ENCODE peak calls at places on chromosomes 11 and 22, in ten cellular contexts. J, R, L, W, U, F, G, H, E and S are unnamed samples.

GRCh38 chr11:33868646-33869461 is 23.0 kb downstream of the LMO2 start:
- DNase-seq in E (no peak), H (no peak), G (peak; percentile 21), F (no peak), U (no peak), L (peak; percentile 2), W (no peak), J (peak; percentile 30), R (no peak), S (no peak)

GRCh38 chr11:73186294-73186850 is 31.7 kb upstream of the P2RY2 start:
- DNase-seq in E (no peak), R (no peak), H (no peak), L (no peak), F (no peak), W (peak; percentile 97), G (no peak), J (peak; percentile 39), U (no peak), S (no peak)

GRCh38 chr11:62882428-62882742 is 1.7 kb downstream of the SLC3A2 start:
- DNase-seq in E (no peak), L (no peak), W (no peak), R (no peak), F (no peak), G (no peak), J (no peak), H (no peak), U (no peak), S (no peak)

GRCh38 chr11:20357150-20357549 is 6.4 kb upstream of the HTATIP2 start:
- DNase-seq in E (no peak), R (no peak), H (no peak), L (no peak), W (peak; percentile 20), F (no peak), J (no peak), U (no peak), G (no peak), S (no peak)

GRCh38 chr11:101442171-101442570 is 141.6 kb downstream of the TRPC6 start:
- DNase-seq in G (no peak), H (no peak), R (no peak), J (no peak), F (no peak), U (peak; percentile 85), E (no peak), W (no peak), L (peak; percentile 77), S (no peak)

GRCh38 chr11:74468058-74468457 is 709 bp upstream of the KCNE3 start:
- DNase-seq in W (no peak), F (no peak), R (no peak), J (no peak), E (no peak), L (no peak), G (no peak), U (no peak), H (no peak), S (no peak)

GRCh38 chr22:40247976-40248375 is 70.3 kb downstream of the TNRC6B start:
- DNase-seq in L (no peak), E (no peak), R (no peak), G (no peak), U (no peak), W (no peak), J (no peak), H (no peak), F (no peak), S (no peak)

GRCh38 chr11:85658180-85658579 is 6.7 kb downstream of the CREBZF start:
- DNase-seq in G (no peak), L (no peak), E (no peak), U (no peak), F (no peak), W (no peak), J (no peak), H (no peak), R (no peak), S (no peak)

GRCh38 chr11:105489431-105489830 is 120.4 kb upstream of the GRIA4 start:
- DNase-seq in R (no peak), W (no peak), L (peak; percentile 11), U (peak; percentile 39), E (no peak), J (no peak), H (no peak), G (no peak), F (peak; percentile 40), S (no peak)

GRCh38 chr22:46220921-46221320 is 29.2 kb downstream of the CDPF1 start:
- DNase-seq in L (peak; percentile 56), H (no peak), R (no peak), E (no peak), F (no peak), W (no peak), J (no peak), U (peak; percentile 32), G (no peak), S (no peak)

GRCh38 chr22:49068861-49069260 is 758.8 kb downstream of the BRD1 start:
- DNase-seq in W (no peak), U (no peak), J (no peak), F (no peak), R (no peak), L (no peak), H (no peak), G (no peak), E (no peak), S (no peak)

GRCh38 chr11:71251159-71251721 is 1.1 kb downstream of the SHANK2 start:
- DNase-seq in U (peak; percentile 14), E (no peak), G (peak; percentile 44), R (no peak), L (no peak), W (no peak), J (no peak), F (no peak), H (peak; percentile 19), S (no peak)

GRCh38 chr11:57402188-57403066 is 12.0 kb upstream of the PRG2 start:
- DNase-seq in G (no peak), F (no peak), J (no peak), L (peak; percentile 64), W (peak; percentile 76), H (no peak), E (no peak), R (no peak), U (peak; percentile 90), S (no peak)

GRCh38 chr11:57482782-57483569 is 22.6 kb downstream of the RTN4RL2 start:
- DNase-seq in R (no peak), J (no peak), H (peak; percentile 32), L (peak; percentile 50), G (peak; percentile 75), F (no peak), E (peak; percentile 58), W (no peak), U (peak; percentile 24), S (no peak)

GRCh38 chr22:46147471-46148267 is 2.7 kb upstream of the PPARA start:
- DNase-seq in E (no peak), L (no peak), J (no peak), W (peak; percentile 65), U (no peak), G (no peak), F (no peak), H (no peak), R (no peak), S (no peak)

GRCh38 chr11:66957971-66958231 is 282 bp downstream of the PC start:
- DNase-seq in E (no peak), U (no peak), R (no peak), W (no peak), F (no peak), H (no peak), L (no peak), J (no peak), G (no peak), S (no peak)

GRCh38 chr11:86164106-86164505 is 80.4 kb upstream of the EED start:
- DNase-seq in U (no peak), W (no peak), R (no peak), E (no peak), J (no peak), H (no peak), G (no peak), F (no peak), L (no peak), S (no peak)

GRCh38 chr11:76782526-76783293 is 446 bp upstream of the TSKU start:
- DNase-seq in W (peak; percentile 75), R (no peak), J (peak; percentile 94), F (peak; percentile 48), U (peak; percentile 87), G (peak; percentile 94), E (no peak), H (peak; percentile 88), L (peak; percentile 91), S (peak; percentile 77)

GRCh38 chr11:130314184-130314748 is 451 bp downstream of the ZBTB44 start:
- DNase-seq in J (peak; percentile 88), F (peak; percentile 71), U (peak; percentile 52), E (peak; percentile 41), L (peak; percentile 55), G (peak; percentile 63), W (no peak), R (peak; percentile 36), H (peak; percentile 59), S (peak; percentile 45)

GRCh38 chr22:38935023-38935422 is 22.4 kb upstream of the APOBEC3A start:
- DNase-seq in E (no peak), G (no peak), F (no peak), W (peak; percentile 50), L (no peak), J (no peak), U (no peak), H (no peak), R (no peak), S (no peak)

GRCh38 chr11:71395774-71396173 is 52.4 kb downstream of the DHCR7 start:
- DNase-seq in R (no peak), H (no peak), L (no peak), E (no peak), J (no peak), G (no peak), U (no peak), F (no peak), W (no peak), S (no peak)

GRCh38 chr11:31509017-31509411 is 408 bp downstream of the IMMP1L start:
- DNase-seq in L (peak; percentile 20), R (no peak), H (peak; percentile 19), J (no peak), F (no peak), E (no peak), U (peak; percentile 35), G (peak; percentile 5), W (peak; percentile 25), S (peak; percentile 72)

GRCh38 chr11:23765862-23766261 is 731.0 kb upstream of the LUZP2 start:
- DNase-seq in W (peak; percentile 27), F (no peak), E (no peak), R (no peak), L (peak; percentile 66), J (no peak), U (peak; percentile 73), G (no peak), H (no peak), S (no peak)

GRCh38 chr11:36619502-36619901 is 21.5 kb upstream of the RAG2 start:
- DNase-seq in H (no peak), R (no peak), G (no peak), J (peak; percentile 10), U (no peak), L (no peak), W (no peak), E (no peak), F (no peak), S (no peak)

GRCh38 chr11:60477035-60477445 is 15.5 kb upstream of the MS4A12 start:
- DNase-seq in F (no peak), H (no peak), W (no peak), J (no peak), L (no peak), G (no peak), R (no peak), E (no peak), U (no peak), S (peak; percentile 24)

GRCh38 chr11:107372439-107372838 is 85.2 kb downstream of the CWF19L2 start:
- DNase-seq in G (no peak), U (no peak), R (no peak), F (no peak), J (no peak), E (no peak), W (no peak), L (no peak), H (no peak), S (no peak)